ENCODE peak calls at places on chromosome 19, in nine cellular contexts. One of them, this sample, is unnamed.

GRCh38 chr19:22708983-22709382 is 74.9 kb downstream of the ZNF492 start:
- DNase-seq in IMR-90: no peak
- DNase-seq in fibroblast of lung: no peak
- DNase-seq in pancreas: no peak
- DNase-seq in right lobe of liver: no peak
- DNase-seq in lower lobe of right lung: no peak
- DNase-seq in CD8-positive, alpha-beta T cell: no peak
- DNase-seq in mesenchymal stem cell: no peak
- DNase-seq in body of pancreas: no peak
- DNase-seq in this sample: no peak

GRCh38 chr19:58577581-58578429 is 4.7 kb upstream of the MZF1 start:
- DNase-seq in IMR-90: no peak
- DNase-seq in fibroblast of lung: no peak
- DNase-seq in pancreas: peak; percentile 33
- DNase-seq in right lobe of liver: peak; percentile 38
- DNase-seq in lower lobe of right lung: no peak
- DNase-seq in CD8-positive, alpha-beta T cell: no peak
- DNase-seq in mesenchymal stem cell: no peak
- DNase-seq in body of pancreas: no peak
- DNase-seq in this sample: peak; percentile 12

GRCh38 chr19:34269081-34269480 is 14.7 kb downstream of the GARRE1 start:
- DNase-seq in IMR-90: no peak
- DNase-seq in fibroblast of lung: no peak
- DNase-seq in pancreas: peak; percentile 73
- DNase-seq in right lobe of liver: peak; percentile 57
- DNase-seq in lower lobe of right lung: no peak
- DNase-seq in CD8-positive, alpha-beta T cell: no peak
- DNase-seq in mesenchymal stem cell: no peak
- DNase-seq in body of pancreas: peak; percentile 93
- DNase-seq in this sample: no peak

GRCh38 chr19:36128392-36128736 is 11.5 kb upstream of the CAPNS1 start:
- DNase-seq in IMR-90: no peak
- DNase-seq in fibroblast of lung: no peak
- DNase-seq in pancreas: no peak
- DNase-seq in right lobe of liver: peak; percentile 67
- DNase-seq in lower lobe of right lung: peak; percentile 67
- DNase-seq in CD8-positive, alpha-beta T cell: no peak
- DNase-seq in mesenchymal stem cell: no peak
- DNase-seq in body of pancreas: no peak
- DNase-seq in this sample: peak; percentile 39

GRCh38 chr19:53530622-53531021 is 7.3 kb upstream of the ZNF331 start:
- DNase-seq in IMR-90: no peak
- DNase-seq in fibroblast of lung: no peak
- DNase-seq in pancreas: no peak
- DNase-seq in right lobe of liver: no peak
- DNase-seq in lower lobe of right lung: no peak
- DNase-seq in CD8-positive, alpha-beta T cell: no peak
- DNase-seq in mesenchymal stem cell: no peak
- DNase-seq in body of pancreas: no peak
- DNase-seq in this sample: no peak

GRCh38 chr19:38006361-38007045 is 99.5 kb downstream of the SIPA1L3 start:
- DNase-seq in IMR-90: no peak
- DNase-seq in fibroblast of lung: no peak
- DNase-seq in pancreas: no peak
- DNase-seq in right lobe of liver: no peak
- DNase-seq in lower lobe of right lung: no peak
- DNase-seq in CD8-positive, alpha-beta T cell: no peak
- DNase-seq in mesenchymal stem cell: no peak
- DNase-seq in body of pancreas: no peak
- DNase-seq in this sample: no peak

GRCh38 chr19:41696402-41697197 is 8.5 kb upstream of the CEACAM7 start:
- DNase-seq in IMR-90: no peak
- DNase-seq in fibroblast of lung: no peak
- DNase-seq in pancreas: peak; percentile 27
- DNase-seq in right lobe of liver: peak; percentile 21
- DNase-seq in lower lobe of right lung: no peak
- DNase-seq in CD8-positive, alpha-beta T cell: no peak
- DNase-seq in mesenchymal stem cell: no peak
- DNase-seq in body of pancreas: no peak
- DNase-seq in this sample: no peak

GRCh38 chr19:16447015-16447384 is 24.8 kb downstream of the EPS15L1 start:
- DNase-seq in IMR-90: peak; percentile 91
- DNase-seq in fibroblast of lung: peak; percentile 92
- DNase-seq in pancreas: no peak
- DNase-seq in right lobe of liver: peak; percentile 80
- DNase-seq in lower lobe of right lung: peak; percentile 86
- DNase-seq in CD8-positive, alpha-beta T cell: peak; percentile 43
- DNase-seq in mesenchymal stem cell: peak; percentile 88
- DNase-seq in body of pancreas: peak; percentile 72
- DNase-seq in this sample: peak; percentile 82

GRCh38 chr19:1864480-1865171 is 1.2 kb upstream of the KLF16 start:
- DNase-seq in IMR-90: peak; percentile 38
- DNase-seq in fibroblast of lung: peak; percentile 48
- DNase-seq in pancreas: peak; percentile 89
- DNase-seq in right lobe of liver: peak; percentile 87
- DNase-seq in lower lobe of right lung: peak; percentile 86
- DNase-seq in CD8-positive, alpha-beta T cell: peak; percentile 65
- DNase-seq in mesenchymal stem cell: peak; percentile 68
- DNase-seq in body of pancreas: peak; percentile 73
- DNase-seq in this sample: peak; percentile 75

GRCh38 chr19:48443262-48443661 is 2.5 kb upstream of the GRWD1 start:
- DNase-seq in IMR-90: no peak
- DNase-seq in fibroblast of lung: no peak
- DNase-seq in pancreas: peak; percentile 74
- DNase-seq in right lobe of liver: no peak
- DNase-seq in lower lobe of right lung: peak; percentile 58
- DNase-seq in CD8-positive, alpha-beta T cell: no peak
- DNase-seq in mesenchymal stem cell: no peak
- DNase-seq in body of pancreas: peak; percentile 33
- DNase-seq in this sample: no peak

GRCh38 chr19:995051-995827 is 5.0 kb upstream of the GRIN3B start:
- DNase-seq in IMR-90: no peak
- DNase-seq in fibroblast of lung: no peak
- DNase-seq in pancreas: no peak
- DNase-seq in right lobe of liver: peak; percentile 90
- DNase-seq in lower lobe of right lung: peak; percentile 78
- DNase-seq in CD8-positive, alpha-beta T cell: no peak
- DNase-seq in mesenchymal stem cell: no peak
- DNase-seq in body of pancreas: no peak
- DNase-seq in this sample: no peak

GRCh38 chr19:41886761-41887710 is 4.1 kb downstream of the ARHGEF1 start:
- DNase-seq in IMR-90: no peak
- DNase-seq in fibroblast of lung: no peak
- DNase-seq in pancreas: no peak
- DNase-seq in right lobe of liver: no peak
- DNase-seq in lower lobe of right lung: no peak
- DNase-seq in CD8-positive, alpha-beta T cell: peak; percentile 75
- DNase-seq in mesenchymal stem cell: no peak
- DNase-seq in body of pancreas: peak; percentile 41
- DNase-seq in this sample: no peak

GRCh38 chr19:4474504-4475136 is 2.5 kb downstream of the HDGFL2 start:
- DNase-seq in IMR-90: peak; percentile 68
- DNase-seq in fibroblast of lung: peak; percentile 64
- DNase-seq in pancreas: no peak
- DNase-seq in right lobe of liver: no peak
- DNase-seq in lower lobe of right lung: no peak
- DNase-seq in CD8-positive, alpha-beta T cell: no peak
- DNase-seq in mesenchymal stem cell: peak; percentile 78
- DNase-seq in body of pancreas: no peak
- DNase-seq in this sample: no peak

GRCh38 chr19:50210425-50210824 is 7.0 kb downstream of the MYH14 start:
- DNase-seq in IMR-90: no peak
- DNase-seq in fibroblast of lung: no peak
- DNase-seq in pancreas: no peak
- DNase-seq in right lobe of liver: no peak
- DNase-seq in lower lobe of right lung: no peak
- DNase-seq in CD8-positive, alpha-beta T cell: no peak
- DNase-seq in mesenchymal stem cell: no peak
- DNase-seq in body of pancreas: no peak
- DNase-seq in this sample: no peak
- H3K36me3 ChIP-seq in IMR-90: no peaks in the 10 kb centered on the region
- H3K36me3 ChIP-seq in fibroblast of lung: no peaks in the 10 kb centered on the region
- H3K36me3 ChIP-seq in pancreas: no peaks in the 10 kb centered on the region
- H3K36me3 ChIP-seq in right lobe of liver: peaks cover 8% of the 10 kb centered on the region
- H3K36me3 ChIP-seq in lower lobe of right lung: no peaks in the 10 kb centered on the region
- H3K36me3 ChIP-seq in CD8-positive, alpha-beta T cell: no peaks in the 10 kb centered on the region
- H3K36me3 ChIP-seq in mesenchymal stem cell: no peaks in the 10 kb centered on the region
- H3K36me3 ChIP-seq in body of pancreas: no peaks in the 10 kb centered on the region
- H3K36me3 ChIP-seq in this sample: peaks cover 23% of the 10 kb centered on the region

GRCh38 chr19:7981199-7981598 is 24.2 kb downstream of the ELAVL1 start:
- DNase-seq in IMR-90: no peak
- DNase-seq in fibroblast of lung: no peak
- DNase-seq in pancreas: no peak
- DNase-seq in right lobe of liver: no peak
- DNase-seq in lower lobe of right lung: peak; percentile 6
- DNase-seq in CD8-positive, alpha-beta T cell: no peak
- DNase-seq in mesenchymal stem cell: no peak
- DNase-seq in body of pancreas: no peak
- DNase-seq in this sample: no peak

GRCh38 chr19:7981661-7982060 is 23.8 kb downstream of the ELAVL1 start:
- DNase-seq in IMR-90: no peak
- DNase-seq in fibroblast of lung: no peak
- DNase-seq in pancreas: no peak
- DNase-seq in right lobe of liver: no peak
- DNase-seq in lower lobe of right lung: peak; percentile 30
- DNase-seq in CD8-positive, alpha-beta T cell: no peak
- DNase-seq in mesenchymal stem cell: no peak
- DNase-seq in body of pancreas: no peak
- DNase-seq in this sample: no peak

GRCh38 chr19:7982651-7983099 is 22.8 kb downstream of the ELAVL1 start:
- DNase-seq in IMR-90: no peak
- DNase-seq in fibroblast of lung: no peak
- DNase-seq in pancreas: peak; percentile 50
- DNase-seq in right lobe of liver: no peak
- DNase-seq in lower lobe of right lung: peak; percentile 38
- DNase-seq in CD8-positive, alpha-beta T cell: no peak
- DNase-seq in mesenchymal stem cell: no peak
- DNase-seq in body of pancreas: no peak
- DNase-seq in this sample: no peak

GRCh38 chr19:7983286-7983950 is 22.0 kb downstream of the ELAVL1 start:
- DNase-seq in IMR-90: no peak
- DNase-seq in fibroblast of lung: no peak
- DNase-seq in pancreas: peak; percentile 35
- DNase-seq in right lobe of liver: no peak
- DNase-seq in lower lobe of right lung: peak; percentile 33
- DNase-seq in CD8-positive, alpha-beta T cell: no peak
- DNase-seq in mesenchymal stem cell: no peak
- DNase-seq in body of pancreas: no peak
- DNase-seq in this sample: no peak

DNA sequence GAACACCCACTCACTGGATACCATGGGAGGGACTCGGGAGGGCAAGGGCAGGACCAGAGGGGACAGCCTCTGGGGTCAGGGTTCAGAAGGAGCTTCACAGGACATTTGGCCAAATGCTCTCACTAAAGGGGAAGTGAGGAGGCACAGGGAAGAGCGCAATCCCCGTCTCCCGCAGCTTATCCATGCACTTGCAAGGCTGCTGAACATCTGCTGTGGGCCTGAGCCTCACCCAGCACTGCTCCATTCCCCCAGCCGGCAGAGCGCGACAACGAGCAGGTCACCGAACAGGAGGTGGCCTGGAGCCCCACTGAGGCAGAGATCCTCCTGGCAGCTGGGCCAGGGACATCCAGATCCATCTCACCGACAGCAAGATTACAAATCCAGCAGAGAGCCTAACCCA is 23.3 kb downstream of the ELAVL1 start:
- DNase-seq in IMR-90: no peak
- DNase-seq in fibroblast of lung: no peak
- DNase-seq in pancreas: no peak
- DNase-seq in right lobe of liver: no peak
- DNase-seq in lower lobe of right lung: peak; percentile 5
- DNase-seq in CD8-positive, alpha-beta T cell: no peak
- DNase-seq in mesenchymal stem cell: no peak
- DNase-seq in body of pancreas: no peak
- DNase-seq in this sample: no peak
- H3K27ac ChIP-seq in IMR-90: no peak overlapping the region
- H3K27ac ChIP-seq in fibroblast of lung: no peak overlapping the region
- H3K27ac ChIP-seq in pancreas: no peak overlapping the region
- H3K27ac ChIP-seq in right lobe of liver: no peak overlapping the region
- H3K27ac ChIP-seq in lower lobe of right lung: peak overlapping the region; percentile 13
- H3K27ac ChIP-seq in CD8-positive, alpha-beta T cell: no peak overlapping the region
- H3K27ac ChIP-seq in mesenchymal stem cell: no peak overlapping the region
- H3K27ac ChIP-seq in body of pancreas: peak overlapping the region; percentile 21
- H3K27ac ChIP-seq in this sample: peak overlapping the region; percentile 78

GRCh38 chr19:49596954-49597702 is 6.1 kb downstream of the PRR12 start:
- DNase-seq in IMR-90: no peak
- DNase-seq in fibroblast of lung: no peak
- DNase-seq in pancreas: no peak
- DNase-seq in right lobe of liver: no peak
- DNase-seq in lower lobe of right lung: no peak
- DNase-seq in CD8-positive, alpha-beta T cell: no peak
- DNase-seq in mesenchymal stem cell: no peak
- DNase-seq in body of pancreas: no peak
- DNase-seq in this sample: no peak
- H3K36me3 ChIP-seq in IMR-90: peaks cover 64% of the 10 kb centered on the region
- H3K36me3 ChIP-seq in fibroblast of lung: peaks cover 34% of the 10 kb centered on the region
- H3K36me3 ChIP-seq in pancreas: peaks cover 25% of the 10 kb centered on the region
- H3K36me3 ChIP-seq in right lobe of liver: peaks cover 17% of the 10 kb centered on the region
- H3K36me3 ChIP-seq in lower lobe of right lung: peaks cover 82% of the 10 kb centered on the region
- H3K36me3 ChIP-seq in CD8-positive, alpha-beta T cell: peaks cover 36% of the 10 kb centered on the region
- H3K36me3 ChIP-seq in mesenchymal stem cell: peaks cover 61% of the 10 kb centered on the region
- H3K36me3 ChIP-seq in body of pancreas: peaks cover 19% of the 10 kb centered on the region
- H3K36me3 ChIP-seq in this sample: peaks cover 85% of the 10 kb centered on the region

GRCh38 chr19:43533546-43534304 is 737 bp downstream of the ZNF575 start:
- DNase-seq in IMR-90: peak; percentile 99
- DNase-seq in fibroblast of lung: peak; percentile 100
- DNase-seq in pancreas: peak; percentile 95
- DNase-seq in right lobe of liver: peak; percentile 99
- DNase-seq in lower lobe of right lung: peak; percentile 99
- DNase-seq in CD8-positive, alpha-beta T cell: peak; percentile 96
- DNase-seq in mesenchymal stem cell: peak; percentile 100
- DNase-seq in body of pancreas: peak; percentile 100
- DNase-seq in this sample: peak; percentile 97
- H3K27ac ChIP-seq in IMR-90: peak overlapping the region; percentile 42
- H3K27ac ChIP-seq in fibroblast of lung: peak overlapping the region; percentile 79
- H3K27ac ChIP-seq in pancreas: peak overlapping the region; percentile 86
- H3K27ac ChIP-seq in right lobe of liver: peak overlapping the region; percentile 76
- H3K27ac ChIP-seq in lower lobe of right lung: peak overlapping the region; percentile 89
- H3K27ac ChIP-seq in CD8-positive, alpha-beta T cell: peak overlapping the region; percentile 55
- H3K27ac ChIP-seq in mesenchymal stem cell: peak overlapping the region; percentile 77
- H3K27ac ChIP-seq in body of pancreas: peak overlapping the region; percentile 93
- H3K27ac ChIP-seq in this sample: peak overlapping the region; percentile 96